ENCODE peak calls at places on chromosome 11, in five cellular contexts. H, J, Q, A and G are unnamed samples. For H3K4me1, the result is how much of the 10 kb centered on the place peaks cover.

GRCh38 chr11:114382509-114382908 is 17.8 kb downstream of the C11orf71 start:
- DNase-seq in A (no peak), H (no peak), Q (no peak), J (no peak), G (no peak)

GRCh38 chr11:66891849-66892660 is 35.2 kb downstream of the LRFN4 start:
- DNase-seq in H (peak), Q (no peak), J (no peak), A (no peak), G (peak)

GRCh38 chr11:19935507-19935906 is 222.9 kb downstream of the NAV2 start:
- DNase-seq in Q (peak), J (no peak), H (peak), A (no peak), G (no peak)

GRCh38 chr11:9385288-9385902 is 943 bp downstream of the IPO7 start:
- DNase-seq in J (no peak), H (peak), Q (no peak), A (no peak), G (no peak)

GRCh38 chr11:125874556-125875124 is 12.8 kb upstream of the HYLS1 start:
- DNase-seq in A (peak), J (peak), H (peak), Q (no peak), G (no peak)

GRCh38 chr11:29641201-29641600 is 375.6 kb downstream of the KCNA4 start:
- DNase-seq in H (no peak), Q (no peak), A (no peak), J (no peak), G (no peak)

GRCh38 chr11:111000400-111001090 is 245.0 kb upstream of the POU2AF2 start:
- DNase-seq in Q (no peak), A (no peak), J (no peak), H (no peak), G (no peak)

GRCh38 chr11:121152764-121153163 is 51.7 kb downstream of the TECTA start:
- DNase-seq in Q (no peak), A (no peak), H (no peak), J (no peak), G (no peak)

GRCh38 chr11:67491276-67492068 is 8.6 kb downstream of the AIP start:
- DNase-seq in A (no peak), Q (no peak), J (no peak), H (no peak), G (no peak)

GRCh38 chr11:107780775-107781174 is 68.9 kb upstream of the SLN start:
- DNase-seq in J (no peak), H (peak), A (no peak), Q (no peak), G (no peak)

GRCh38 chr11:130761560-130762220 is 154.6 kb downstream of the SNX19 start:
- DNase-seq in A (no peak), Q (no peak), J (no peak), H (no peak), G (no peak)

GRCh38 chr11:126341760-126342161 is 13.7 kb upstream of the ST3GAL4 start:
- DNase-seq in H (no peak), Q (no peak), A (no peak), J (no peak), G (no peak)

GRCh38 chr11:124897681-124898680 is at the start of gene ROBO4:
- DNase-seq in Q (no peak), H (no peak), J (peak), A (peak), G (peak)

GRCh38 chr11:97087419-97087818 is 697.6 kb downstream of the JRKL start:
- DNase-seq in Q (no peak), J (no peak), A (no peak), H (no peak), G (no peak)

GRCh38 chr11:94507485-94507884 is 4.8 kb upstream of the C11orf97 start:
- DNase-seq in Q (no peak), H (no peak), A (no peak), J (no peak), G (no peak)

GRCh38 chr11:130166457-130166784 is 6.8 kb downstream of the ST14 start:
- DNase-seq in Q (no peak), A (no peak), J (no peak), H (peak), G (peak)

GRCh38 chr11:124200671-124201070 is 17.5 kb downstream of the OR10D3 start:
- DNase-seq in J (no peak), Q (no peak), H (no peak), A (no peak), G (no peak)

GRCh38 chr11:60942970-60943565 is 8.9 kb downstream of the SLC15A3 start:
- DNase-seq in J (no peak), Q (no peak), H (no peak), A (no peak), G (peak)

GRCh38 chr11:95156916-95157568 is 67.4 kb downstream of the ENDOD1 start:
- DNase-seq in A (peak), Q (no peak), J (peak), H (no peak), G (peak)

GRCh38 chr11:130859896-130860295 is 56.4 kb downstream of the SNX19 start:
- DNase-seq in Q (no peak), H (no peak), A (no peak), J (no peak), G (no peak)

GRCh38 chr11:95230054-95231034 is 658 bp downstream of the SESN3 start:
- DNase-seq in H (no peak), A (peak), J (peak), Q (no peak), G (peak)

GRCh38 chr11:119696378-119697157 is 32.4 kb downstream of the NECTIN1 start:
- DNase-seq in H (no peak), A (no peak), Q (no peak), J (no peak), G (no peak)

GRCh38 chr11:117430293-117430955 is 102.8 kb downstream of the CEP164 start:
- DNase-seq in A (no peak), H (no peak), Q (no peak), J (no peak), G (peak)

GRCh38 chr11:8683115-8683807 is 669 bp downstream of the RPL27A start:
- DNase-seq in A (no peak), H (no peak), Q (no peak), J (no peak), G (no peak)

GRCh38 chr11:37451903-37452302 is 853.9 kb upstream of the RAG2 start:
- DNase-seq in J (no peak), Q (no peak), H (no peak), A (no peak), G (no peak)

GRCh38 chr11:115081972-115082371 is 403.6 kb downstream of the NXPE2 start:
- DNase-seq in J (no peak), H (no peak), Q (no peak), A (no peak), G (no peak)

GRCh38 chr11:4480577-4481539 is 1.6 kb upstream of the OR52K1 start:
- DNase-seq in Q (no peak), H (no peak), J (no peak), A (no peak), G (no peak)

GRCh38 chr11:71240865-71241691 is 11.3 kb downstream of the SHANK2 start:
- DNase-seq in A (no peak), J (peak), Q (no peak), H (peak), G (peak)

GRCh38 chr11:94557391-94557790 is 9.8 kb upstream of the PIWIL4 start:
- DNase-seq in A (no peak), H (no peak), Q (no peak), J (no peak), G (no peak)

GRCh38 chr11:117328414-117329010 is 858 bp downstream of the CEP164 start:
- DNase-seq in J (peak), A (no peak), Q (no peak), H (no peak), G (no peak)

GRCh38 chr11:93133710-93134109 is 64.1 kb downstream of the SLC36A4 start:
- DNase-seq in J (no peak), Q (no peak), H (no peak), A (no peak), G (no peak)

GRCh38 chr11:45710561-45710960 is 45.1 kb upstream of the CHST1 start:
- DNase-seq in J (no peak), Q (no peak), H (no peak), A (no peak), G (no peak)

GRCh38 chr11:67391304-67392181 is at the start of gene RAD9A:
- DNase-seq in J (peak), H (peak), Q (peak), A (peak), G (peak)

GRCh38 chr11:587978-588380 is 11.7 kb downstream of the PHRF1 start:
- DNase-seq in Q (no peak), J (no peak), A (no peak), H (peak), G (peak)

GRCh38 chr11:111574373-111575230 is 27.6 kb upstream of the SIK2 start:
- DNase-seq in A (no peak), J (no peak), H (no peak), Q (no peak), G (no peak)

GRCh38 chr11:71930556-71931244 is 1.9 kb downstream of the RNF121 start:
- DNase-seq in A (no peak), H (no peak), Q (no peak), J (no peak), G (no peak)

GRCh38 chr11:70111269-70112016 is 33.3 kb downstream of the ANO1 start:
- DNase-seq in Q (no peak), A (peak), H (peak), J (no peak), G (peak)

GRCh38 chr11:134499990-134500389 is 87.9 kb upstream of the B3GAT1 start:
- DNase-seq in Q (no peak), J (peak), H (no peak), A (no peak), G (no peak)

GRCh38 chr11:131592152-131592551 is 221.7 kb downstream of the NTM start:
- DNase-seq in A (no peak), H (no peak), Q (no peak), J (no peak), G (no peak)

DNA sequence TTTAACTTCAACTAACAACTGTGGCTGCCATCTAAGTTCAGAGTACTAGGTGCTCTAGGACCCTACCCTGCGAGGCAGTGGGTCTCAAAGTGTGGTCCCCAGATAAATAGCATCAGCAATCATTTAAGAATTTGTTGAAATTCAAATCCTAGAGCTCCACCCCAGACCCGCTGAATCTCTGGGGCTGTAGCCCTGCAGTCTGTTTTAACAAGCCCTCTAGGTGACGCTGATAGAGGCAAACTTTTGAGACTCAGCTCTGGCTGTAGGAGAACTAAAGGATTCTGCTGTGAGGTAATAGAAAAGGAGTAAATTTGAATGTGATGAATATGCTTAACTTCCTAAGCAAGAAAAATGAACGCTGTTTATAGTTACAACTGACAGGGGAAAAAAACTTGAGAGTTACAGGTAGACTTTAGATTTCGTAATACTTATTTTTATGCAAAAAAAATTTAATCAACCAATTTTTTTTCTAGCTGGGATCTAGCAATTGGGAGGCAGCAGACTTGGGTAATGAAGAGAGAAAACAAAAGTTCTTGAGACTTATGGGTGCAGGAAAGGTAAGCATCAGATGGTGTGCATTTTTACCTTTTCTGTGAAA is 5.8 kb downstream of the C11orf58 start:
- DNase-seq in J (no peak), A (no peak), Q (no peak), H (no peak), G (no peak)
- TF ChIP-seq EP300 in J (no peak), A (no peak), Q (no peak), H (no peak), G (no peak)

GRCh38 chr11:1633864-1634263 is 4.3 kb downstream of the KRTAP5-5 start:
- DNase-seq in H (no peak), A (no peak), Q (no peak), J (peak), G (no peak)
- TF ChIP-seq CTCF in H (no peak), A (no peak), Q (no peak), J (no peak), G (no peak)

GRCh38 chr11:1815751-1816150 is 19.0 kb upstream of the SYT8 start:
- DNase-seq in A (no peak), H (no peak), Q (no peak), J (peak), G (no peak)
- H3K4me1 ChIP-seq in A (under half), H (under half), Q (under half), J (under half), G (under half)

DNA sequence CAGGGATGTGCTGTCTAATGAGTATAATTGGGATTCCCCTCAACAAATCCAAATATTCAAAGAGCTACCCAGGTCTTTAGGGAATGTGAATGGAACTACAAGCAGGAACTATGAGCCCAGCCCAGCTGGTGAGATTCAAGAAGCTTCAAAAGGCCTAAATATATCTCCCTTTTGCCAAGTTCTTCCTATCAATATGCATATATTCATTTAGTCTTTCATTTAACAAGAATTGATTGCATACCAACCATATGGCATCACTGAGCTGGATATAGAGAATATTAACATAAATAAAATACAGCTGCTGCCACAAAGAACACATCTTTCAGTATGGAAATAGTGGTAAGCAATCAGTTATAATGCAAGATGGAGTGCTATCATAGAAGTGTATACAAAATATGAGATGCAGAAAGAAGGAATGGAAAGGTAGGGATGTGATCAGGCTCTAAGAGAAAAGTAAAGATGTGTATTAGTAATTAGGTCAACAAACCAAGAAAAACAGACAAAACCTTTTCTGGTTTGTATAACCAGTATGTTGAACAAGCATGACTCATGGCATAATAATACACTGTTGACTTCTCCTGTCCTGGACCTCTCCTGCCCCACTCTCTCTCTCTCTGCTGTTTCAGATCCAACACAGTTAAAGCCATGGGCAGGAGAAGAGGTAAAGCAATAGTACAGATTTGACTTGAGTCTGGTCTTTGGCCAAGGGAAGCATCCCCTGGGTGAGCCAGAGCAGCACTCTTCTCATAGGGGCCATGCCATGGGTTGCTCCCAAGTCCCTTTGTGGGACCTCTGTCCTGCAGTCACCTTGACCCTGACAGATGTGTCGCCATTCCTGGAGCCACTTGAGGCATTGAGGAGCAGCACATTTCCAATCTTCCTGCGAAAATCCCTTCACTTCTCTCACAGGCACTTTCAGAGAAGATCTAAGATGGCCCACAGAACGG is 58.6 kb upstream of the PRSS23 start:
- DNase-seq in Q (no peak), A (no peak), J (no peak), H (peak), G (no peak)
- TF ChIP-seq EP300 in Q (no peak), A (no peak), J (no peak), H (peak), G (no peak)

DNA sequence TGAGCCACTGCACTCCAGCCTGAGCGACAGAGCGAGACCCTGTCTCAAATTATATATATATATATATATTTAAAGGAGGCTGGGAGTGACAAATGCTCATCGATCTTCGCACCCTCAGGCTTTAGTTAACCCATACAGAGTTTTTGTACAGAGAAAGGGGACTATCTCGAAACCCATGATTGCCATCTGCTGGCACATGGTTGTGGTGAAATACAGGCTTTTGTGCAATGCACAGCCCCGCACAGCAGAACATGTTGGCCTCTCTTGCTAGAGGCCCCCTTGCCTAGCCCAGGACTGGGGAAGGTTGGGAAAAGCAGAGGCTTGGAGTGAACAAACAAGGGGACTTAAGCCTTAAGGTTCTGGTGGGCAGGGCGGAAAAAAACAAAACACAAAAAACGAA is 3.6 kb downstream of the MYBPC3 start:
- DNase-seq in J (no peak), H (peak), A (no peak), Q (no peak), G (no peak)
- TF ChIP-seq CTCF in J (no peak), H (peak), A (no peak), Q (no peak), G (no peak)

GRCh38 chr11:69010361-69010891 is 2.6 kb downstream of the MRGPRF start:
- DNase-seq in J (peak), H (no peak), Q (no peak), A (no peak), G (no peak)
- H3K4me1 ChIP-seq in J (under half), H (under half), Q (under half), A (under half), G (under half)